ENCODE peak calls at places on chromosomes 13 and 19, in ten cellular contexts. One of them, this sample, is unnamed.
A peak's percentile ranks its signal among the peaks of the same experiment; 100 is the strongest.

GRCh38 chr13:60439201-60439600 is 42.2 kb downstream of the TDRD3 start:
- DNase-seq in kidney epithelial cell: no peak
- DNase-seq in epithelial cell of esophagus: no peak
- DNase-seq in gastrocnemius medialis: no peak
- DNase-seq in body of pancreas: no peak
- DNase-seq in heart left ventricle: no peak
- DNase-seq in OCI-LY7: no peak
- DNase-seq in thoracic aorta: no peak
- DNase-seq in endothelial cell: no peak
- DNase-seq in nephron progenitor cell: no peak
- DNase-seq in this sample: no peak

GRCh38 chr19:21092107-21092506 is 10.1 kb downstream of the ZNF714 start:
- DNase-seq in kidney epithelial cell: no peak
- DNase-seq in epithelial cell of esophagus: no peak
- DNase-seq in gastrocnemius medialis: no peak
- DNase-seq in body of pancreas: peak; percentile 32
- DNase-seq in heart left ventricle: no peak
- DNase-seq in OCI-LY7: no peak
- DNase-seq in thoracic aorta: no peak
- DNase-seq in endothelial cell: no peak
- DNase-seq in nephron progenitor cell: no peak
- DNase-seq in this sample: no peak

GRCh38 chr19:12913011-12913561 is 6.0 kb downstream of the SYCE2 start:
- DNase-seq in kidney epithelial cell: no peak
- DNase-seq in epithelial cell of esophagus: peak; percentile 30
- DNase-seq in gastrocnemius medialis: no peak
- DNase-seq in body of pancreas: peak; percentile 87
- DNase-seq in heart left ventricle: peak; percentile 84
- DNase-seq in OCI-LY7: no peak
- DNase-seq in thoracic aorta: no peak
- DNase-seq in endothelial cell: no peak
- DNase-seq in nephron progenitor cell: peak; percentile 29
- DNase-seq in this sample: no peak

GRCh38 chr13:108807841-108808240 is 178.4 kb downstream of the MYO16 start:
- DNase-seq in kidney epithelial cell: no peak
- DNase-seq in epithelial cell of esophagus: no peak
- DNase-seq in gastrocnemius medialis: no peak
- DNase-seq in body of pancreas: no peak
- DNase-seq in heart left ventricle: no peak
- DNase-seq in OCI-LY7: no peak
- DNase-seq in thoracic aorta: no peak
- DNase-seq in endothelial cell: no peak
- DNase-seq in nephron progenitor cell: no peak
- DNase-seq in this sample: no peak

GRCh38 chr13:51910508-51910907 is 48.7 kb downstream of the CCDC70 start:
- DNase-seq in kidney epithelial cell: no peak
- DNase-seq in epithelial cell of esophagus: no peak
- DNase-seq in gastrocnemius medialis: no peak
- DNase-seq in body of pancreas: no peak
- DNase-seq in heart left ventricle: no peak
- DNase-seq in OCI-LY7: no peak
- DNase-seq in thoracic aorta: no peak
- DNase-seq in endothelial cell: no peak
- DNase-seq in nephron progenitor cell: no peak
- DNase-seq in this sample: no peak

GRCh38 chr13:44294868-44295267 is 78.8 kb upstream of the SERP2 start:
- DNase-seq in kidney epithelial cell: no peak
- DNase-seq in epithelial cell of esophagus: no peak
- DNase-seq in gastrocnemius medialis: no peak
- DNase-seq in body of pancreas: no peak
- DNase-seq in heart left ventricle: no peak
- DNase-seq in OCI-LY7: no peak
- DNase-seq in thoracic aorta: no peak
- DNase-seq in endothelial cell: no peak
- DNase-seq in nephron progenitor cell: no peak
- DNase-seq in this sample: no peak

GRCh38 chr13:61965756-61966155 is 550.1 kb upstream of the PCDH20 start:
- DNase-seq in kidney epithelial cell: no peak
- DNase-seq in epithelial cell of esophagus: no peak
- DNase-seq in gastrocnemius medialis: no peak
- DNase-seq in body of pancreas: no peak
- DNase-seq in heart left ventricle: no peak
- DNase-seq in OCI-LY7: no peak
- DNase-seq in thoracic aorta: no peak
- DNase-seq in endothelial cell: no peak
- DNase-seq in nephron progenitor cell: no peak
- DNase-seq in this sample: no peak

GRCh38 chr13:41601718-41602445 is 144.5 kb downstream of the RGCC start:
- DNase-seq in kidney epithelial cell: no peak
- DNase-seq in epithelial cell of esophagus: no peak
- DNase-seq in gastrocnemius medialis: no peak
- DNase-seq in body of pancreas: no peak
- DNase-seq in heart left ventricle: no peak
- DNase-seq in OCI-LY7: no peak
- DNase-seq in thoracic aorta: no peak
- DNase-seq in endothelial cell: no peak
- DNase-seq in nephron progenitor cell: no peak
- DNase-seq in this sample: no peak

GRCh38 chr13:105255472-105255871 is 1280.0 kb downstream of the EFNB2 start:
- DNase-seq in kidney epithelial cell: no peak
- DNase-seq in epithelial cell of esophagus: no peak
- DNase-seq in gastrocnemius medialis: no peak
- DNase-seq in body of pancreas: no peak
- DNase-seq in heart left ventricle: no peak
- DNase-seq in OCI-LY7: no peak
- DNase-seq in thoracic aorta: no peak
- DNase-seq in endothelial cell: no peak
- DNase-seq in nephron progenitor cell: no peak
- DNase-seq in this sample: no peak

GRCh38 chr13:37009692-37010091 is 9.1 kb downstream of the EXOSC8 start:
- DNase-seq in kidney epithelial cell: no peak
- DNase-seq in epithelial cell of esophagus: no peak
- DNase-seq in gastrocnemius medialis: no peak
- DNase-seq in body of pancreas: no peak
- DNase-seq in heart left ventricle: no peak
- DNase-seq in OCI-LY7: no peak
- DNase-seq in thoracic aorta: no peak
- DNase-seq in endothelial cell: no peak
- DNase-seq in nephron progenitor cell: no peak
- DNase-seq in this sample: no peak

GRCh38 chr19:1473056-1473400 is 6.0 kb downstream of the C19orf25 start:
- DNase-seq in kidney epithelial cell: no peak
- DNase-seq in epithelial cell of esophagus: no peak
- DNase-seq in gastrocnemius medialis: no peak
- DNase-seq in body of pancreas: no peak
- DNase-seq in heart left ventricle: no peak
- DNase-seq in OCI-LY7: no peak
- DNase-seq in thoracic aorta: no peak
- DNase-seq in endothelial cell: no peak
- DNase-seq in nephron progenitor cell: no peak
- DNase-seq in this sample: no peak

GRCh38 chr13:61954092-61954491 is 538.4 kb upstream of the PCDH20 start:
- DNase-seq in kidney epithelial cell: no peak
- DNase-seq in epithelial cell of esophagus: peak; percentile 41
- DNase-seq in gastrocnemius medialis: no peak
- DNase-seq in body of pancreas: no peak
- DNase-seq in heart left ventricle: no peak
- DNase-seq in OCI-LY7: peak; percentile 4
- DNase-seq in thoracic aorta: no peak
- DNase-seq in endothelial cell: no peak
- DNase-seq in nephron progenitor cell: no peak
- DNase-seq in this sample: no peak

GRCh38 chr19:28966737-28967401 is 246.1 kb downstream of the UQCRFS1 start:
- DNase-seq in kidney epithelial cell: peak; percentile 28
- DNase-seq in epithelial cell of esophagus: no peak
- DNase-seq in gastrocnemius medialis: no peak
- DNase-seq in body of pancreas: no peak
- DNase-seq in heart left ventricle: no peak
- DNase-seq in OCI-LY7: no peak
- DNase-seq in thoracic aorta: no peak
- DNase-seq in endothelial cell: no peak
- DNase-seq in nephron progenitor cell: no peak
- DNase-seq in this sample: no peak

GRCh38 chr13:41111454-41111853 is 21.1 kb downstream of the KBTBD6 start:
- DNase-seq in kidney epithelial cell: no peak
- DNase-seq in epithelial cell of esophagus: peak; percentile 40
- DNase-seq in gastrocnemius medialis: no peak
- DNase-seq in body of pancreas: no peak
- DNase-seq in heart left ventricle: no peak
- DNase-seq in OCI-LY7: no peak
- DNase-seq in thoracic aorta: no peak
- DNase-seq in endothelial cell: no peak
- DNase-seq in nephron progenitor cell: no peak
- DNase-seq in this sample: no peak

GRCh38 chr19:1232652-1233360 is 5.0 kb downstream of the CBARP start:
- DNase-seq in kidney epithelial cell: no peak
- DNase-seq in epithelial cell of esophagus: peak; percentile 50
- DNase-seq in gastrocnemius medialis: no peak
- DNase-seq in body of pancreas: peak; percentile 62
- DNase-seq in heart left ventricle: no peak
- DNase-seq in OCI-LY7: no peak
- DNase-seq in thoracic aorta: no peak
- DNase-seq in endothelial cell: no peak
- DNase-seq in nephron progenitor cell: no peak
- DNase-seq in this sample: no peak

GRCh38 chr19:2602391-2603181 is 99.9 kb downstream of the GNG7 start:
- DNase-seq in kidney epithelial cell: peak; percentile 42
- DNase-seq in epithelial cell of esophagus: peak; percentile 88
- DNase-seq in gastrocnemius medialis: peak; percentile 56
- DNase-seq in body of pancreas: peak; percentile 94
- DNase-seq in heart left ventricle: peak; percentile 88
- DNase-seq in OCI-LY7: no peak
- DNase-seq in thoracic aorta: peak; percentile 76
- DNase-seq in endothelial cell: no peak
- DNase-seq in nephron progenitor cell: peak; percentile 54
- DNase-seq in this sample: no peak
- TF ChIP-seq CTCF in kidney epithelial cell: no peak
- TF ChIP-seq CTCF in epithelial cell of esophagus: peak; percentile 20
- TF ChIP-seq CTCF in gastrocnemius medialis: no peak
- TF ChIP-seq CTCF in body of pancreas: no peak
- TF ChIP-seq CTCF in heart left ventricle: no peak
- TF ChIP-seq CTCF in OCI-LY7: no peak
- TF ChIP-seq CTCF in thoracic aorta: no peak
- TF ChIP-seq CTCF in endothelial cell: no peak
- TF ChIP-seq CTCF in nephron progenitor cell: no peak
- TF ChIP-seq CTCF in this sample: no peak

GRCh38 chr19:41701401-41702075 is 6.9 kb upstream of the CEACAM5 start:
- DNase-seq in kidney epithelial cell: no peak
- DNase-seq in epithelial cell of esophagus: no peak
- DNase-seq in gastrocnemius medialis: no peak
- DNase-seq in body of pancreas: peak; percentile 28
- DNase-seq in heart left ventricle: peak; percentile 17
- DNase-seq in OCI-LY7: peak; percentile 20
- DNase-seq in thoracic aorta: no peak
- DNase-seq in endothelial cell: peak; percentile 53
- DNase-seq in nephron progenitor cell: no peak
- DNase-seq in this sample: no peak
- TF ChIP-seq CTCF in kidney epithelial cell: peak; percentile 1
- TF ChIP-seq CTCF in epithelial cell of esophagus: peak; percentile 25
- TF ChIP-seq CTCF in gastrocnemius medialis: no peak
- TF ChIP-seq CTCF in body of pancreas: peak; percentile 33
- TF ChIP-seq CTCF in heart left ventricle: no peak
- TF ChIP-seq CTCF in OCI-LY7: peak; percentile 78
- TF ChIP-seq CTCF in thoracic aorta: no peak
- TF ChIP-seq CTCF in endothelial cell: no peak
- TF ChIP-seq CTCF in nephron progenitor cell: no peak
- TF ChIP-seq CTCF in this sample: peak; percentile 30

GRCh38 chr13:49791753-49792549 is 531 bp downstream of the KPNA3 start:
- DNase-seq in kidney epithelial cell: no peak
- DNase-seq in epithelial cell of esophagus: peak; percentile 38
- DNase-seq in gastrocnemius medialis: peak; percentile 31
- DNase-seq in body of pancreas: peak; percentile 32
- DNase-seq in heart left ventricle: peak; percentile 82
- DNase-seq in OCI-LY7: peak; percentile 70
- DNase-seq in thoracic aorta: no peak
- DNase-seq in endothelial cell: peak; percentile 54
- DNase-seq in nephron progenitor cell: peak; percentile 67
- DNase-seq in this sample: peak; percentile 64

GRCh38 chr13:49789961-49790360 is 2.5 kb downstream of the KPNA3 start:
- DNase-seq in kidney epithelial cell: no peak
- DNase-seq in epithelial cell of esophagus: no peak
- DNase-seq in gastrocnemius medialis: no peak
- DNase-seq in body of pancreas: no peak
- DNase-seq in heart left ventricle: no peak
- DNase-seq in OCI-LY7: no peak
- DNase-seq in thoracic aorta: no peak
- DNase-seq in endothelial cell: no peak
- DNase-seq in nephron progenitor cell: no peak
- DNase-seq in this sample: no peak

GRCh38 chr13:49791214-49791752 is 1.2 kb downstream of the KPNA3 start:
- DNase-seq in kidney epithelial cell: no peak
- DNase-seq in epithelial cell of esophagus: peak; percentile 38
- DNase-seq in gastrocnemius medialis: peak; percentile 20
- DNase-seq in body of pancreas: peak; percentile 55
- DNase-seq in heart left ventricle: no peak
- DNase-seq in OCI-LY7: peak; percentile 74
- DNase-seq in thoracic aorta: no peak
- DNase-seq in endothelial cell: peak; percentile 4
- DNase-seq in nephron progenitor cell: no peak
- DNase-seq in this sample: peak; percentile 50

DNA sequence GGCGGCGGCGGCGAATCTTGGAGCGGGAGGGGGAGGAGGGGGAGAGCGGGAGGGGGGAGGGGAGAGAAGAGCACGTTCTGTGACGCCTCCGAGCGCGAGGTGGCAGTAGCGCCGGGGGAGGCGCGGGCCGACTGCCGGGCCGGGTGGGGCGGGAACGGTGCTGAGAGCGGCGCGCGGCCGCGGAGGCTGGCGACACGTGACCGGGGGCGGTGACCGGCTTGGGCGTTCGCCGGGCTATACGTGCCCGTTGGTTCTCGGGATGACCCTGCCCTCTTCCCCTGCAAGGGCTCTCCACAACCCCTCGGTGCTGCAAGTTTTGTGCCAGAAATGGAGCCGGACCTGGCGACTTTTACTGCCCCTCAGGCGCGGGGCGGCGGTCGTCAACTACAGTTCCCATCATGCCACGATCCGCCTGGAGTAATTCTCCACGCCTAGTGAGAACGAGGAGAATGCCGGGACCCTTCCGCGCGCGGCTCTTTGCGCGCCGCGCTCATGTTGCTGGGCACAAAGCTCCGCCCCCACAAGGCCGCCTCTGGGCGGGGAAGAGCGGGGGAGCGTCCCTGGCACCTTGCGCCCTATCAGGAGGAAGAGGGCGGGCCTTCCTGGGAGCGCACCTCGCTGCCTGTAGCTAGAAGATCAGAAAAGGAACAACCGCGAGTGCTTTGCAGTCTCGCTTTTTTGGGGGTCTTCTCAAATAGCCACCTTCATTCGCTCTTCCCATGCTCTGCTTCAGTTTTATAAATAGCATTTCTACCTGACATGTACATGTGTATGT is at the start of gene KPNA3:
- DNase-seq in kidney epithelial cell: peak; percentile 85
- DNase-seq in epithelial cell of esophagus: peak; percentile 97
- DNase-seq in gastrocnemius medialis: peak; percentile 93
- DNase-seq in body of pancreas: peak; percentile 97
- DNase-seq in heart left ventricle: peak; percentile 98
- DNase-seq in OCI-LY7: peak; percentile 98
- DNase-seq in thoracic aorta: peak; percentile 88
- DNase-seq in endothelial cell: peak; percentile 91
- DNase-seq in nephron progenitor cell: peak; percentile 95
- DNase-seq in this sample: peak; percentile 94
- TF ChIP-seq CTCF in kidney epithelial cell: no peak
- TF ChIP-seq CTCF in epithelial cell of esophagus: no peak
- TF ChIP-seq CTCF in gastrocnemius medialis: no peak
- TF ChIP-seq CTCF in body of pancreas: peak; percentile 12
- TF ChIP-seq CTCF in heart left ventricle: peak; percentile 43
- TF ChIP-seq CTCF in OCI-LY7: no peak
- TF ChIP-seq CTCF in thoracic aorta: peak; percentile 22
- TF ChIP-seq CTCF in endothelial cell: no peak
- TF ChIP-seq CTCF in nephron progenitor cell: no peak
- TF ChIP-seq CTCF in this sample: peak; percentile 29

GRCh38 chr19:50628146-50628545 is 11.5 kb downstream of the SYT3 start:
- DNase-seq in kidney epithelial cell: no peak
- DNase-seq in epithelial cell of esophagus: no peak
- DNase-seq in gastrocnemius medialis: no peak
- DNase-seq in body of pancreas: no peak
- DNase-seq in heart left ventricle: no peak
- DNase-seq in OCI-LY7: no peak
- DNase-seq in thoracic aorta: no peak
- DNase-seq in endothelial cell: no peak
- DNase-seq in nephron progenitor cell: no peak
- DNase-seq in this sample: no peak
- TF ChIP-seq CTCF in kidney epithelial cell: no peak
- TF ChIP-seq CTCF in epithelial cell of esophagus: no peak
- TF ChIP-seq CTCF in gastrocnemius medialis: no peak
- TF ChIP-seq CTCF in body of pancreas: no peak
- TF ChIP-seq CTCF in heart left ventricle: no peak
- TF ChIP-seq CTCF in OCI-LY7: peak; percentile 29
- TF ChIP-seq CTCF in thoracic aorta: no peak
- TF ChIP-seq CTCF in endothelial cell: no peak
- TF ChIP-seq CTCF in nephron progenitor cell: no peak
- TF ChIP-seq CTCF in this sample: no peak

This sample was measured in GM13976.